ENCODE peak calls at places on chromosome 18, in eight cellular contexts. J is upper lobe of right lung; L is tibial artery; G is transverse colon; T is CD4-positive, alpha-beta memory T cell; Z is aorta; V is SJCRH30; M is lower lobe of right lung. C is an unnamed sample. For H3K36me3, the result is how much of the 10 kb centered on the place peaks cover.

GRCh38 chr18:75544051-75544481 is 116.6 kb upstream of the SMIM21 start:
- DNase-seq in J (no peak), L (no peak), M (no peak), T (no peak), G (no peak), Z (no peak), V (no peak), C (no peak)

GRCh38 chr18:37156330-37156942 is 327.5 kb downstream of the KIAA1328 start:
- DNase-seq in L (no peak), T (no peak), M (no peak), V (no peak), Z (no peak), G (no peak), J (no peak), C (no peak)

GRCh38 chr18:68431111-68431921 is 283.6 kb downstream of the TMX3 start:
- DNase-seq in Z (no peak), G (no peak), L (no peak), J (no peak), V (peak), T (no peak), M (no peak), C (no peak)

GRCh38 chr18:47168913-47169312 is 7.3 kb downstream of the IER3IP1 start:
- DNase-seq in T (no peak), J (no peak), V (no peak), M (no peak), G (no peak), L (no peak), Z (no peak), C (no peak)

GRCh38 chr18:46293699-46294300 is 189.6 kb downstream of the HAUS1 start:
- DNase-seq in Z (no peak), G (no peak), V (no peak), T (no peak), L (no peak), J (peak), M (no peak), C (no peak)

GRCh38 chr18:28175047-28175929 is 1.6 kb downstream of the CDH2 start:
- DNase-seq in V (no peak), M (no peak), L (no peak), Z (peak), T (no peak), J (no peak), G (no peak), C (peak)

GRCh38 chr18:34364699-34365098 is 140.0 kb upstream of the NOL4 start:
- DNase-seq in T (no peak), L (no peak), V (no peak), G (no peak), J (no peak), M (no peak), Z (no peak), C (no peak)

GRCh38 chr18:49967171-49967570 is 153.8 kb upstream of the ACAA2 start:
- DNase-seq in V (no peak), J (no peak), T (no peak), G (no peak), L (no peak), Z (no peak), M (no peak), C (no peak)

GRCh38 chr18:12742453-12742852 is 39.6 kb downstream of the PSMG2 start:
- DNase-seq in Z (no peak), L (no peak), T (no peak), V (no peak), G (no peak), J (no peak), M (no peak), C (no peak)
- H3K27ac ChIP-seq in Z (no peak), L (no peak), T (no peak), V (no peak), G (no peak), J (no peak), M (no peak), C (no peak)

GRCh38 chr18:23539911-23540475 is 36.7 kb downstream of the RMC1 start:
- DNase-seq in G (no peak), T (no peak), L (no peak), V (no peak), J (no peak), Z (no peak), M (no peak), C (no peak)
- H3K36me3 ChIP-seq in G (under half), T (half or more), L (half or more), V (under half), J (half or more), Z (under half), M (half or more), C (half or more)

GRCh38 chr18:7615840-7616239 is 48.7 kb downstream of the PTPRM start:
- DNase-seq in G (no peak), T (no peak), Z (no peak), V (no peak), M (no peak), J (no peak), L (no peak), C (no peak)

GRCh38 chr18:7617738-7618422 is 50.8 kb downstream of the PTPRM start:
- DNase-seq in L (no peak), J (no peak), G (peak), V (no peak), Z (no peak), M (no peak), T (no peak), C (peak)

GRCh38 chr18:7618821-7619410 is 51.8 kb downstream of the PTPRM start:
- DNase-seq in L (no peak), V (no peak), J (no peak), M (no peak), Z (no peak), T (no peak), G (no peak), C (no peak)

GRCh38 chr18:7616661-7617060 is 49.5 kb downstream of the PTPRM start:
- DNase-seq in T (no peak), V (no peak), L (no peak), M (no peak), Z (no peak), J (no peak), G (peak), C (no peak)

DNA sequence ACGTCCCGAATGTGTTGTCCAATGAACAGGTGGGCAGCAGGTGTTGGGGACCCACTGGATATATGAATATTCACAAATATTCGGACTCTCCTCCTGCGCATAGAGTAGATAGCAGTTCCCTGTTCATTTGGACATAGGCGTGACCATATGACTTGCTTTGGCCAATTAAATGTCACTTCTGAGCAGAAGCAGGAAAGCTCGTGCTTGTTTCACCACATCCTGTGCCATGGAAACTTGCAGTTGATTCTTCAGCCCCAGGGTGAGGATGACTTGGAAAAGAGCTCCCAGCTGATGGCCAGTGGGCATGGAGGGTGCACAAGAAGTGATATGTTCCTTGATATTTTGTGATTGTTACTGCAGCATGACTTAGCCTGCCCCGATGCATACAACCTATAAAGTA is 52.6 kb downstream of the PTPRM start:
- DNase-seq in L (no peak), J (no peak), T (no peak), G (no peak), Z (no peak), M (no peak), V (no peak), C (no peak)
- H3K27ac ChIP-seq in L (peak), J (no peak), T (no peak), G (no peak), Z (no peak), M (no peak), V (no peak), C (no peak)

GRCh38 chr18:79975043-79975442 is 10.6 kb downstream of the HSBP1L1 start:
- DNase-seq in V (no peak), Z (no peak), T (no peak), J (no peak), M (no peak), L (no peak), G (no peak), C (no peak)

GRCh38 chr18:79972720-79973119 is 8.3 kb downstream of the HSBP1L1 start:
- DNase-seq in V (no peak), Z (no peak), J (no peak), G (peak), L (no peak), T (no peak), M (no peak), C (no peak)

GRCh38 chr18:79971986-79972385 is 7.5 kb downstream of the HSBP1L1 start:
- DNase-seq in M (no peak), V (no peak), Z (no peak), G (no peak), J (no peak), L (peak), T (no peak), C (no peak)

GRCh38 chr18:79973517-79973916 is 9.1 kb downstream of the HSBP1L1 start:
- DNase-seq in J (no peak), L (no peak), V (no peak), G (no peak), Z (no peak), T (no peak), M (no peak), C (no peak)

GRCh38 chr18:79974025-79974424 is 9.6 kb downstream of the HSBP1L1 start:
- DNase-seq in T (no peak), V (no peak), Z (no peak), G (no peak), L (no peak), M (no peak), J (no peak), C (no peak)
- H3K36me3 ChIP-seq in T (half or more), V (under half), Z (under half), G (under half), L (half or more), M (half or more), J (half or more), C (half or more)

DNA sequence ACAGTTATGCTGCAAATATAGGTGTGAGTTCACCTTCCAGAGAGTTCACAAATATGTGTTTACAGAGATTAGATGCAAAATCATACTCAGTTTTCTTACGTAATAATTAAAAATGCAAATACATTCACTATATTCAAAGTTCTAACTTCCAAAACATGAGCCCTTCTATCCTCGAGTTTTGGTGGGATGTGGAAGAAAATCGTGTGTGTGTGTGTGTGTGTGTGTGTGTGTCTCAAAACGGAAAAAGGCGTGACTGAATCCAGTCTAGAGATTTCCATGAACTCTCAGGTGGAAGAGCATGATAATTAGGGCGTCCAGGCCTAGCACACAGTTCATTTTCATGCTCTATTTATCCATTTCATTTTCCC is 1.2 kb downstream of the DSG2 start:
- DNase-seq in L (no peak), J (no peak), T (no peak), M (no peak), G (no peak), V (no peak), Z (no peak), C (no peak)
- H3K27ac ChIP-seq in L (no peak), J (no peak), T (no peak), M (no peak), G (peak), V (no peak), Z (no peak), C (no peak)